ENCODE peak calls at places on chromosomes 3 and 15, in seven cellular contexts. M, F, Q, W, B, P and R are unnamed samples.

GRCh38 chr3:40108643-40109042 is 200.9 kb upstream of the EIF1B start:
- DNase-seq in B (no peak), Q (peak), W (no peak), P (no peak), M (no peak), F (no peak), R (no peak)

GRCh38 chr3:14806641-14807263 is 12.0 kb upstream of the FGD5 start:
- DNase-seq in M (no peak), F (no peak), P (no peak), B (no peak), Q (peak), W (no peak), R (peak)

GRCh38 chr15:40157748-40158447 is 3.0 kb upstream of the BUB1B start:
- DNase-seq in F (no peak), M (no peak), B (no peak), W (no peak), Q (no peak), P (no peak), R (no peak)

GRCh38 chr3:157311633-157312365 is 124.9 kb upstream of the PTX3 start:
- DNase-seq in B (no peak), F (no peak), W (no peak), P (no peak), Q (peak), M (no peak), R (peak)

GRCh38 chr3:135970500-135971116 is 5.1 kb downstream of the PPP2R3A start:
- DNase-seq in W (no peak), M (no peak), P (no peak), F (no peak), Q (peak), B (no peak), R (peak)

GRCh38 chr15:96818861-96819260 is 488.4 kb downstream of the NR2F2 start:
- DNase-seq in F (no peak), B (no peak), Q (peak), W (no peak), P (no peak), M (no peak), R (no peak)

GRCh38 chr3:65503776-65504175 is 534.9 kb downstream of the MAGI1 start:
- DNase-seq in P (no peak), B (no peak), M (no peak), Q (peak), W (no peak), F (no peak), R (peak)

GRCh38 chr15:79172032-79172481 is 81.5 kb upstream of the RASGRF1 start:
- DNase-seq in Q (no peak), B (no peak), F (peak), P (no peak), W (peak), M (no peak), R (no peak)

GRCh38 chr3:365268-365667 is 168.7 kb downstream of the CHL1 start:
- DNase-seq in M (no peak), Q (no peak), F (no peak), P (peak), B (no peak), W (no peak), R (no peak)

GRCh38 chr3:23807161-23808015 is 1.6 kb downstream of the UBE2E1 start:
- DNase-seq in W (no peak), M (no peak), Q (no peak), B (no peak), F (no peak), P (no peak), R (peak)

GRCh38 chr15:40982855-40983254 is 29.6 kb downstream of the CHAC1 start:
- DNase-seq in W (no peak), F (no peak), M (no peak), P (no peak), B (no peak), Q (no peak), R (no peak)

GRCh38 chr15:58517252-58517681 is 85.5 kb downstream of the LIPC start:
- DNase-seq in B (no peak), M (no peak), P (peak), W (no peak), Q (no peak), F (no peak), R (no peak)

GRCh38 chr3:171846594-171846993 is 3.4 kb downstream of the TMEM212 start:
- DNase-seq in F (no peak), W (no peak), Q (no peak), M (no peak), P (no peak), B (no peak), R (peak)

GRCh38 chr3:193701896-193702644 is 109.1 kb downstream of the OPA1 start:
- DNase-seq in P (no peak), M (no peak), B (peak), F (no peak), W (no peak), Q (no peak), R (peak)

GRCh38 chr3:115512565-115513410 is 110.5 kb upstream of the GAP43 start:
- DNase-seq in Q (peak), F (peak), M (no peak), B (peak), W (no peak), P (peak), R (no peak)

GRCh38 chr3:137938876-137939275 is 71.1 kb upstream of the CLDN18 start:
- DNase-seq in P (no peak), B (no peak), Q (no peak), M (no peak), W (no peak), F (no peak), R (no peak)

GRCh38 chr3:37712918-37713819 is 148.5 kb upstream of the CTDSPL start:
- DNase-seq in P (no peak), M (no peak), B (peak), W (no peak), F (no peak), Q (no peak), R (peak)

GRCh38 chr3:31968927-31969418 is 12.1 kb downstream of the OSBPL10 start:
- DNase-seq in F (no peak), Q (peak), P (peak), B (peak), W (no peak), M (no peak), R (peak)

GRCh38 chr3:4551826-4552442 is 58.8 kb downstream of the ITPR1 start:
- DNase-seq in M (no peak), P (no peak), F (peak), W (no peak), Q (no peak), B (no peak), R (no peak)

GRCh38 chr15:68055224-68055705 is 1.1 kb downstream of the PIAS1 start:
- DNase-seq in W (no peak), P (peak), M (no peak), Q (peak), B (no peak), F (peak), R (peak)

GRCh38 chr3:28901029-28901428 is 379.8 kb upstream of the RBMS3 start:
- DNase-seq in P (no peak), Q (peak), W (no peak), B (no peak), M (no peak), F (no peak), R (no peak)

GRCh38 chr3:176953106-176954080 is 243.9 kb downstream of the TBL1XR1 start:
- DNase-seq in B (no peak), W (no peak), Q (no peak), F (no peak), P (no peak), M (no peak), R (peak)

GRCh38 chr15:49620658-49621326 is at the start of the genes DTWD1 and FAM227B:
- DNase-seq in F (peak), M (peak), W (no peak), Q (peak), B (peak), P (peak), R (peak)

GRCh38 chr15:95565702-95566101 is 764.8 kb upstream of the NR2F2 start:
- DNase-seq in M (no peak), F (no peak), W (no peak), P (no peak), B (no peak), Q (no peak), R (no peak)

GRCh38 chr3:194203482-194204035 is 67.6 kb downstream of the HES1 start:
- DNase-seq in W (no peak), M (no peak), P (no peak), B (no peak), Q (no peak), F (no peak), R (no peak)

GRCh38 chr15:60079210-60079609 is 75.1 kb downstream of the FOXB1 start:
- DNase-seq in Q (no peak), P (peak), M (no peak), W (no peak), F (no peak), B (no peak), R (peak)

GRCh38 chr3:48558446-48559134 is 2.0 kb upstream of the PFKFB4 start:
- DNase-seq in W (no peak), Q (no peak), M (no peak), F (peak), B (no peak), P (no peak), R (no peak)

GRCh38 chr15:41775651-41776050 is 1.4 kb downstream of the MAPKBP1 start:
- DNase-seq in Q (peak), F (no peak), B (no peak), W (no peak), P (no peak), M (no peak), R (no peak)

GRCh38 chr3:126053513-126053912 is 30.4 kb downstream of the SLC41A3 start:
- DNase-seq in Q (peak), W (no peak), B (no peak), M (no peak), P (no peak), F (no peak), R (peak)

GRCh38 chr15:66838202-66838601 is 136.2 kb downstream of the SMAD6 start:
- DNase-seq in P (no peak), F (no peak), Q (no peak), M (no peak), W (no peak), B (no peak), R (no peak)

GRCh38 chr15:57591237-57591821 is 375 bp upstream of the MYZAP start:
- DNase-seq in B (no peak), M (no peak), Q (no peak), F (no peak), W (no peak), P (no peak), R (peak)

DNA sequence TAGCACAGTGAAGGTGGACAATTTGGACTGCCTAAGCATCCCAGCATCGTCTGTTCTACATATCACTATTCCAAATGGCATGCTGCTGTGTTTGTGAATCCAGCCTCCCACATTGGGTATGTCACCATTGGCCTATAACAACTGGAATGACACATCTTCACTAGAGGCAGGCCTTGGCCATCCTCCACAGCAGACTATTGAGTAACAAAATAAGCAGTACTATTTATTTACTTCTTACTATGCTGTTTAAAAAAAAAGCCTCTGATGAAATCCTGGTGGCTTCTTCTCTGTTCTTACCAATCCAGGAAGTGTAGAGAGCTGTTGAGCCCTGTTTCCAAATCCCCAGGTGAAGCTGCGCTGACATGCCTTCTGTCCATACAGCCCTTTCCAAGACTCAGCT is 30.6 kb upstream of the CERS3 start:
- DNase-seq in Q (peak), F (no peak), W (no peak), B (no peak), M (no peak), P (peak), R (peak)
- H3K27ac ChIP-seq in Q (no peak), F (no peak), W (no peak), B (no peak), M (peak), P (no peak), R (no peak)

DNA sequence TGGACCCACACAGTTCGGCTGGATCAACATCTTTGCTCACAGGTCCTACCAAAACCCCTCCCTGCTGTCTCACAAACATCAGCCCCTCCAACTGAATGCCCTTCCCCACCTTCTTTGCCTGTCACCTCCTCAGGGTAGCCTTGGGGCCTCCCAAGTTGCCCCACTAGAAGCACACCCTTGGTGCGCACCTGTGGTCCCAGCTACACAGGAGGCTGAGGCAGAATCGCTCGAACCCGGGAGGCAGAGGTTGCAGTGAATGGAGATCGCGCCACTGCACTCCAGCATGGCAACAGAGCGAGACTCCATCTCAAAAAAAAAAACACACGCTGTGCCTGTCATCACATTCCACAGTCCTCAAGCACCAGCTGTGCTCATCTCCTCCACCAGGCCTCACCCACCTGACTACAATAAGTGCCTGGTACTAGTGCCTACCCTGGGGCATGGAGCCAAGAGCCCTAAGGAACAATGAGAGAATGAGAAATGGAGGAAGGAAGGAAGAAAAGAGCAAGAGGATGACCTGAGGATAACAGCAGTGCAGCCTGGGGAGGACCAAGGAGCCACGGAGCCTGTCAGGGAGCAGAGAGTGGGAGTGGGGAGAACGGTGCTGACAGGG is 26.0 kb downstream of the RPN1 start:
- DNase-seq in P (no peak), Q (no peak), M (no peak), F (no peak), B (no peak), W (no peak), R (no peak)
- H3K27ac ChIP-seq in P (no peak), Q (no peak), M (no peak), F (no peak), B (no peak), W (no peak), R (no peak)

GRCh38 chr15:80241508-80241907 is 10.5 kb downstream of the CTXND1 start:
- DNase-seq in Q (no peak), P (no peak), M (no peak), F (no peak), W (no peak), B (no peak), R (no peak)

GRCh38 chr15:80242132-80242769 is 9.8 kb downstream of the CTXND1 start:
- DNase-seq in M (no peak), B (no peak), W (no peak), Q (no peak), F (peak), P (peak), R (peak)

GRCh38 chr15:80246425-80246894 is 5.6 kb downstream of the CTXND1 start:
- DNase-seq in B (no peak), P (no peak), Q (no peak), F (no peak), W (peak), M (no peak), R (no peak)

GRCh38 chr15:80240261-80240660 is 11.8 kb downstream of the CTXND1 start:
- DNase-seq in M (no peak), W (no peak), P (no peak), Q (no peak), F (no peak), B (no peak), R (no peak)

DNA sequence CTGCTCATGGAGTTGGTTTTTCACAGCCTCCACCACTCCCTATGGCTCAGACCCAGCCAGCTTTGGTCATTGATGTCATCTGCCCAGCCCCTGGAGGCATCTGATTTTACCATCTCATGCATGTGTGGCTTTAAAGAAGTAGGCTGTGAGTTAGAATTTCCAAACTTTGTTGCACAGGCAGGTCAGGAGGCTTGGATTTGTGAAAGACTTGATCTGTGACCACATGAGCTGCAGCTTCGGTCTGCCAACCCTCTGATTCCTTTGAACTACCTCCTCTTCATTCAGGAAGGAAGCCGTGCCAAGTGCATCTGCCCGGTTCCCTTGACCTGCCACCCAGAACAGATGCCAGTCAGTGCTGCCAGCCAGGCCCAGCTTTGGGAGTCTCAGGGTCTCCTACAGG is 9.2 kb downstream of the CTXND1 start:
- DNase-seq in Q (no peak), W (no peak), F (no peak), P (no peak), M (no peak), B (no peak), R (no peak)
- H3K27ac ChIP-seq in Q (no peak), W (no peak), F (no peak), P (no peak), M (no peak), B (no peak), R (no peak)

DNA sequence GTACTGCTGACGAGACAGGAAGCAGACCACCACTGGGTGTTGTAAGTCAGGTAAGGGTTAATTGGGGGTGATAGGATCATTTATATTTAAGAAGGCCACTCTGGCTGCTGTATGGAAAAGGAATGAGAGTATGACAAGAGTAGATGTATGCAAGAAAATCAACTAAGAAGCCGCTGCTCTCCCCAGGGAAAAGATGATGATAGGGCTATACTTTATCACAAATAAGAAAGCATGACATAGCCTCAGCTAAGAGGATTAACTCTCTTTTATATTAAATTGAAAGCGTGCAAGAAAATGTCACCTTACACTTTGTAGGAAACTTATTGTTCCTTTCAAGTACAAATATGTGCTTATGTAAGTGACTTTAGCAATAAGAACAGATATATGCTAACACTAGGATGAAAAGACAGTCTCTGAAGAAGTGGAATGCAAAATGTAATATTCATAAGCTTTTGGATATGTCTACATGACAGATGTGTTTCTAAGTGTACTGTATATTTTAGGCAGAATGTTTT is 8.8 kb upstream of the NDUFB4 start:
- DNase-seq in B (no peak), Q (no peak), F (no peak), M (no peak), P (no peak), W (no peak), R (no peak)
- H3K27ac ChIP-seq in B (no peak), Q (no peak), F (no peak), M (no peak), P (no peak), W (no peak), R (no peak)

GRCh38 chr3:141796436-141797166 is 33.4 kb downstream of the GRK7 start:
- DNase-seq in F (no peak), Q (no peak), P (no peak), M (no peak), W (no peak), B (no peak), R (no peak)

GRCh38 chr3:141795719-141796435 is 32.7 kb downstream of the GRK7 start:
- DNase-seq in Q (no peak), F (peak), W (no peak), B (no peak), P (no peak), M (no peak), R (no peak)

GRCh38 chr3:141797167-141797773 is 34.1 kb downstream of the GRK7 start:
- DNase-seq in P (no peak), W (no peak), B (peak), F (no peak), Q (no peak), M (no peak), R (no peak)

GRCh38 chr3:141798455-141798854 is 35.2 kb downstream of the GRK7 start:
- DNase-seq in F (no peak), Q (no peak), W (no peak), B (no peak), M (no peak), P (no peak), R (no peak)

DNA sequence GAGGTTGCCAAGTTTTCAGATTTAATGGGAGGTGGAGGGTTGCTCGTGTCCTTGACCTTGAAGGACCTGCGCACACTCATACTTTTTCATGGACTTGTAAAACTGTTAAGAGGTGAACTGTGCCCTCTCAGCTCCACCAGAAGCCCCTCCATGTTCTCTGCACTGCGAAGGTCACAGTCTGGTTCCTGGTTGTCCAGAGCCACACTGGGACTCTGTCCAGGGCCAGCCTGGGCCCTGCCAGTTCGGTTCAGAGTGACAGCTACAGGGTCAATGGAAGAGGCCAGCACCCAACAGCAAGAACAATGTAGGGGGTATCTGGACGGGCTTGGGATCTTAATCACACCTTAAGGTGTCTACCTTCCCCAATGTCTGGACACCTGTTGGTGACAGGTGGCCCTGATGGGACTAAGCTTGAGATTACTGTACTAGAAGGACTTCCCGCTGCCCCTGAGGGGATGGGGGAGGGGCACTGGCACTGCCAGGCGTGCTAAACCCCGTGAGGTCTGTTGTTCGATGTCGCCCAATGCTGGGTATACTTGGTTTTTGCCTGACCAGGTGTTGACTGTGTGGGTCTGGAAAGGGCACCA is 34.7 kb downstream of the GRK7 start:
- DNase-seq in B (no peak), W (no peak), Q (no peak), F (no peak), P (no peak), M (no peak), R (no peak)
- H3K27ac ChIP-seq in B (peak), W (peak), Q (no peak), F (no peak), P (no peak), M (peak), R (no peak)

GRCh38 chr3:55159711-55160110 is 231.9 kb upstream of the LRTM1 start:
- DNase-seq in F (no peak), W (no peak), P (no peak), M (no peak), Q (no peak), B (no peak), R (no peak)

GRCh38 chr3:55162031-55162784 is 234.3 kb upstream of the LRTM1 start:
- DNase-seq in P (no peak), W (no peak), Q (no peak), F (no peak), B (no peak), M (no peak), R (peak)

GRCh38 chr3:55159016-55159415 is 231.2 kb upstream of the LRTM1 start:
- DNase-seq in Q (no peak), M (no peak), F (no peak), P (no peak), W (no peak), B (no peak), R (no peak)

GRCh38 chr3:55161256-55161655 is 233.4 kb upstream of the LRTM1 start:
- DNase-seq in Q (no peak), W (no peak), B (no peak), P (no peak), F (no peak), M (no peak), R (no peak)

GRCh38 chr3:55160241-55160877 is 232.5 kb upstream of the LRTM1 start:
- DNase-seq in Q (no peak), F (no peak), W (no peak), M (no peak), P (no peak), B (no peak), R (peak)
- H3K27ac ChIP-seq in Q (no peak), F (peak), W (no peak), M (no peak), P (no peak), B (no peak), R (peak)

GRCh38 chr3:150680562-150680961 is 23.2 kb downstream of the ERICH6 start:
- DNase-seq in Q (no peak), F (peak), W (no peak), B (no peak), M (no peak), P (no peak), R (no peak)
- H3K27ac ChIP-seq in Q (no peak), F (no peak), W (no peak), B (no peak), M (no peak), P (no peak), R (no peak)